ENCODE peak calls at places on chromosomes 7 and 10, in four cellular contexts. L is HCT116; J is CD8-positive, alpha-beta memory T cell; C is lower lobe of right lung. F is an unnamed sample. For H3K27me3 and H3K4me1, the result is how much of the 10 kb centered on the place peaks cover.

GRCh38 chr10:102668312-102669110 is 24.2 kb downstream of the TRIM8 start:
- DNase-seq in L (no peak), C (no peak), J (peak), F (no peak)

GRCh38 chr7:134737561-134738353 is 41.7 kb upstream of the CALD1 start:
- DNase-seq in J (no peak), C (no peak), L (no peak), F (no peak)

GRCh38 chr10:87705339-87705738 is 45.7 kb downstream of the PAPSS2 start:
- DNase-seq in J (no peak), L (no peak), C (no peak), F (no peak)

GRCh38 chr7:16345979-16346958 is 75.1 kb downstream of the CRPPA start:
- DNase-seq in C (no peak), L (peak), J (no peak), F (no peak)

GRCh38 chr10:118481871-118482270 is 113.6 kb downstream of the PRLHR start:
- DNase-seq in C (no peak), L (no peak), J (no peak), F (no peak)

GRCh38 chr7:103149808-103150180 is 895 bp upstream of the NAPEPLD start:
- DNase-seq in J (no peak), C (no peak), L (no peak), F (no peak)

GRCh38 chr7:82164813-82165212 is 278.8 kb downstream of the CACNA2D1 start:
- DNase-seq in L (no peak), J (no peak), C (no peak), F (no peak)

GRCh38 chr10:87845624-87846377 is 17.5 kb downstream of the KLLN start:
- DNase-seq in C (no peak), J (no peak), L (peak), F (no peak)

GRCh38 chr10:78892383-78893191 is 176.2 kb upstream of the ZMIZ1 start:
- DNase-seq in C (no peak), L (no peak), J (no peak), F (no peak)

GRCh38 chr7:42910306-42910705 is 1.6 kb downstream of the C7orf25 start:
- DNase-seq in L (no peak), J (no peak), C (no peak), F (no peak)

GRCh38 chr7:99694912-99695304 is 15.1 kb upstream of the CYP3A5 start:
- DNase-seq in C (no peak), L (no peak), J (no peak), F (no peak)

GRCh38 chr7:54664235-54665228 is 94.5 kb downstream of the SEC61G start:
- DNase-seq in J (no peak), L (no peak), C (no peak), F (no peak)

GRCh38 chr10:106917452-106918055 is 247.0 kb downstream of the SORCS1 start:
- DNase-seq in C (peak), J (no peak), L (no peak), F (no peak)

GRCh38 chr7:150974468-150975391 is 3.4 kb downstream of the KCNH2 start:
- DNase-seq in L (peak), C (no peak), J (peak), F (peak)

GRCh38 chr7:31986878-31987518 is 83.2 kb downstream of the PDE1C start:
- DNase-seq in L (no peak), C (no peak), J (no peak), F (no peak)

GRCh38 chr7:115352375-115352774 is 430.5 kb downstream of the MDFIC start:
- DNase-seq in C (no peak), L (no peak), J (no peak), F (no peak)

GRCh38 chr10:61608255-61609040 is 54.3 kb upstream of the CABCOCO1 start:
- DNase-seq in J (no peak), L (no peak), C (no peak), F (no peak)

GRCh38 chr7:391411-391951 is 101.5 kb downstream of the FOXL3 start:
- DNase-seq in C (peak), L (no peak), J (no peak), F (no peak)

GRCh38 chr10:69742928-69743602 is 58.6 kb upstream of the COL13A1 start:
- DNase-seq in J (peak), C (no peak), L (peak), F (no peak)

GRCh38 chr10:132836248-132836831 is 50.4 kb upstream of the NKX6-2 start:
- DNase-seq in L (no peak), C (no peak), J (no peak), F (no peak)

GRCh38 chr7:29192284-29192683 is 2.3 kb upstream of the CHN2 start:
- DNase-seq in C (no peak), J (no peak), L (no peak), F (no peak)

GRCh38 chr7:29193316-29194205 is 1.0 kb upstream of the CHN2 start:
- DNase-seq in J (no peak), L (no peak), C (no peak), F (no peak)

GRCh38 chr7:29192811-29193210 is 1.8 kb upstream of the CHN2 start:
- DNase-seq in L (no peak), J (no peak), C (no peak), F (no peak)

GRCh38 chr7:29189743-29190201 is 4.8 kb upstream of the CHN2 start:
- DNase-seq in J (peak), C (peak), L (peak), F (peak)

GRCh38 chr7:29190349-29191045 is 4.1 kb upstream of the CHN2 start:
- DNase-seq in J (no peak), L (no peak), C (no peak), F (no peak)
- H3K27ac ChIP-seq in J (no peak), L (no peak), C (no peak), F (no peak)

GRCh38 chr10:33570495-33570894 is 236.0 kb upstream of the NRP1 start:
- DNase-seq in C (no peak), L (no peak), J (no peak), F (no peak)

GRCh38 chr10:33566001-33566400 is 231.5 kb upstream of the NRP1 start:
- DNase-seq in C (no peak), L (no peak), J (no peak), F (no peak)

GRCh38 chr10:33569693-33570092 is 235.2 kb upstream of the NRP1 start:
- DNase-seq in C (no peak), J (no peak), L (no peak), F (no peak)

GRCh38 chr10:33566426-33566825 is 232.0 kb upstream of the NRP1 start:
- DNase-seq in L (no peak), J (no peak), C (no peak), F (no peak)

DNA sequence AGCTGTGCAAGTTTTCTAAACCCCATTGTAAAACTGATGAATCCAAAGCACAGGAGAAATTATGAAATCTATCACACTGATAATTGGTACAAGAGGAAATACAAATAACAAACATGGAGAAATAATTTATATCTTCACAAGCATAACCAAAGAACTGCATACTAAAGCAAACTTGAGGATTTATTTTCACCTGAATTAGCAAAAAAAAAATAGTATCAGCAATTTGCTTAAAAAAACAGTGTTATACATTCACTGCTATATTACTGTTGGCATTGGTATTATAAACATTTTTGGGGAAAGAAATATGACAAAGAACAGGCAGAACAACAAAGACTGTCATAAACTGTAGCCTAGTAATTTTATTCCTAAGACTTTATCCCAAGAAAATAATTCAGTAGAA is 230.8 kb upstream of the NRP1 start:
- DNase-seq in L (no peak), C (no peak), J (no peak), F (no peak)
- H3K27me3 ChIP-seq in L (under half), C (under half), J (under half), F (under half)

GRCh38 chr10:71854031-71854430 is 3.0 kb upstream of the PSAP start:
- DNase-seq in J (no peak), C (no peak), L (no peak), F (no peak)

GRCh38 chr10:71860243-71861029 is 9.4 kb upstream of the PSAP start:
- DNase-seq in L (peak), C (peak), J (no peak), F (no peak)

GRCh38 chr10:71857934-71858890 is 7.2 kb upstream of the PSAP start:
- DNase-seq in J (no peak), L (no peak), C (peak), F (no peak)

GRCh38 chr10:71852335-71852937 is 1.4 kb upstream of the PSAP start:
- DNase-seq in L (no peak), C (peak), J (no peak), F (no peak)

GRCh38 chr10:71856619-71857018 is 5.6 kb upstream of the PSAP start:
- DNase-seq in L (no peak), J (no peak), C (no peak), F (no peak)
- H3K4me1 ChIP-seq in L (under half), J (under half), C (under half), F (under half)

GRCh38 chr10:4767033-4767814 is 58.8 kb upstream of the AKR1E2 start:
- DNase-seq in J (no peak), L (peak), C (no peak), F (no peak)

GRCh38 chr10:4763960-4764428 is 62.0 kb upstream of the AKR1E2 start:
- DNase-seq in C (no peak), L (no peak), J (no peak), F (no peak)

GRCh38 chr10:4763513-4763912 is 62.5 kb upstream of the AKR1E2 start:
- DNase-seq in J (no peak), L (no peak), C (no peak), F (no peak)

GRCh38 chr10:4766449-4766848 is 59.6 kb upstream of the AKR1E2 start:
- DNase-seq in C (no peak), J (no peak), L (no peak), F (no peak)

GRCh38 chr10:4765428-4765827 is 60.6 kb upstream of the AKR1E2 start:
- DNase-seq in L (no peak), C (no peak), J (no peak), F (no peak)
- H3K27ac ChIP-seq in L (no peak), C (no peak), J (no peak), F (no peak)

DNA sequence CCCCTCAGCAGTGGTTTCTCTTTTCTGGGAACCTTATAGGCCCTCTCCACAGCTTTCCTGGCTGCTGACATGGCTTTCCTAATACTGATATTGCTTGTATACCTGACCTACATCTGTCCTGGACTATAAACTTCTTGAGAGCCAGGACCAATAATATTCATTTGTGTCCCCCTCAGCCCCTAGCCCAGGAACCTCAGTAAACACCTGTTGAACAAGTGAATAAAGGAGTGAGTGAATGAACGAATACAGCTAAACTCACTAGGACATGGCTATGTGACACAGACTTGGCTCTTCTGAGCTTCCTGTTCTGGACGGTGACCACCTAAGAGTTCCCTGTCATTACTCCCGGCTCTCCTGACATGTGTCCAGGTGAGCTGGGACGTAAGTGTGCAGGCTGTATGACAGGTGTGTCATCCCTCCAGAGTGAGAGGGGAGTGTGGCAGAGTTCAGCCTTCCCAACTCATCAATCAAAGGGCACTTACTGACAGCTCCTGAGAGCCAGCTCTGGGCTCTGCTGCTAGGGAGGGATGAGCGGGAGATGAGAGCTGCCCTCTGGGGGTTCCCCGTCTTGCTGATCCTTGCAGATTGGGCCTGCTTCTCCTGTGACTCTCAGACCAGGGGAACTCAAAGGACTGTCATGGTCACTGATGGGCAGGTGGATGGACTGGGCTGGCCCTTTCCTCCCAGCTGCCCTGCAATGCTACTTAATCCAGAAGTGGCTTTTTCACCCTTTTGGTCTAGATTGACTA is 84.5 kb downstream of the HIF1AN start:
- DNase-seq in J (no peak), C (no peak), L (no peak), F (no peak)
- H3K27me3 ChIP-seq in J (under half), C (half or more), L (under half), F (under half)

DNA sequence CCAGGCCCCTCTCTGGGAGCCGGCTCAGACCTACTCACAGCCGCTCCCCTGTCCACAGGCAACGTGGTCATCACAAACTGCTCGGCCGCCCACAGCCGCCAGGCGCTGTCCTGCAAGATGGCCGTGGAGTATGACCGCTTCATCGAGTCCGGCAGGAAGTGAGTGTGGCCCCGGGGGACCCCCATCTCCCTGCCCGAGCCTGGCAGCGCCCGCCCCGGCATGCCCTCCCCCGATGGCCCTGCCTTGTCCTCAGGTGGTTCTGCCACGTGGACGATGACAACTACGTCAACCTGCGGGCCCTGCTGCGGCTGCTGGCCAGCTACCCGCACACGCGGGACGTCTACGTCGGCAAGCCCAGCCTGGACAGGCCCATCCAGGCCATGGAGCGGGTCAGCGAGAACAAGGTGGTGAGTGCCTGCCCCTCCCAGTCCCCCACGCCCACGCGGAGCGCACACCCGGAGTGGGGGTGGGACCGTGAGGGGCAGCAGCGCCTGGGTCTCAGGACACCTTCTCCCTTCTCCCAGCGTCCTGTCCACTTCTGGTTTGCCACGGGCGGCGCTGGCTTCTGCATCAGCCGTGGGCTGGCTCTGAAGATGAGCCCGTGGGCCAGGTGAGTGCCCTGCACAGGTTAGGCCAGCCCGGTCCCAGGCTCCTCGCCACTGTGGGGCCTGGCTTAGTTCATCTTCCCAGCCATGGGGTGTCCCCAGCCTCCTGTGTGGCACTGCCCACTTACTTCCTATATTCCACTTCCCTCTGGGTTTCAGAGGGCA is 5.8 kb downstream of the LFNG start:
- DNase-seq in J (no peak), L (no peak), C (peak), F (no peak)
- H3K4me1 ChIP-seq in J (half or more), L (half or more), C (half or more), F (half or more)

DNA sequence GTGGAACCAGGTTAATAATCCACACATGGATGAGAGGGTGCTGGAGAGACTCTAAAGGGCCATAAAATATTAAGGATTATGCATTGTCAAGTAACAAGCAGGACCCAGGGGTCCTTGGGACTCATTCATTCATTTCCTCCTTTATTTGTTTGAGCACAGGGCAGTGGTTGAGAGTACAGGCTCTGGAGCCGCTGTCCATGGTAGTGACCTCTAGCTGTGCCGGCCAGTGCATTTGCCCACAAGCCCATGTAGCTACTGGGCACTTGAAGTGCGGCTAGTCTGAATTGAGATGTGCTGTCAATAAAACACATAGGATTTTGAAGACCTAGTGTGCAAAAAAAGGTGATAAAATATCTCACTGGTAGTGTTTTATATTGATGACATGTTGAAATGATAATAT is 137.6 kb downstream of the C10orf105 start:
- DNase-seq in C (no peak), L (no peak), J (no peak), F (no peak)
- H3K27ac ChIP-seq in C (no peak), L (no peak), J (no peak), F (no peak)

GRCh38 chr7:27139335-27140107 is 4.0 kb downstream of the HOXA5 start:
- DNase-seq in L (no peak), C (no peak), J (no peak), F (no peak)
- H3K27me3 ChIP-seq in L (under half), C (half or more), J (under half), F (under half)

GRCh38 chr10:38156416-38157269 is 62.5 kb downstream of the ZNF37A start:
- DNase-seq in L (no peak), J (no peak), C (no peak), F (no peak)
- H3K4me1 ChIP-seq in L (under half), J (under half), C (under half), F (under half)

DNA sequence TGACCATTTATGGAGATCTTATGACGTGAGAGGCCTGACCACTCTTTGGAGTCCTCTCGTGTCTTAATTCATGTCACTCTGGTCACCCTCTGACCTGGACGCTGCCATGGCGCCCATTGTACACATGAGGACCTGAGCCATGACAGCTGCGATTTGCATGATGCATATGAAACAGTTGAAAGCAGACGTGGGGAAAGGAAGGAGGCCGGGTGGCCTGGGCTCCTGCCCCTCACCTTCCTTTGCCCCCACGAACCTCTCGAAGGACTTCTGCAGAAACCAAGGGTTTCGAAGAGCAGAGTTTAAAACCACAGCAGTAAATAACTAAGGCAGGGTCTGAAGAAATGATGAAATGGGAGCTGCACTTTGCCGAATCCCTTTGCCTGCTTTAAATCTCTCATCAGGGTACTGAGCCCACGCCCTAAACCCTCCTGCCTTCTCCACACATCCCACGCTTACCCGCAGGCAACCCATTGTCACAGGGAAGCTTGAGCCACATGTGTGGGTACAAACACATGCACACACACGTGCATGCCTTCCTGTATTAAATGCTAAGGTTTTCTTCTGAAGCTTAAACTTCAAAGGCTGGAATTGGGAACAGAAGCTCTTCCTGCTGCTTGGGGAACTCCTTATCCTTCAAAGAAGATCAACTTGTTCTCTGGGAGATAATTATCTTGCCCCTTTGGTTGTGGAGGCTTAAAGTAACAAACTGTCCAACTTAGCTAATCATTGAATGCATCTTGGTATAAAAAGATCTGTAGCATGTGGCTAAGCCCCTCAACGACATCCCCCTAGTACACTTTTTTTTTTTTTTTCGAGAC is 11.7 kb upstream of the CALML3 start:
- DNase-seq in L (no peak), J (peak), C (no peak), F (no peak)
- H3K27ac ChIP-seq in L (no peak), J (no peak), C (no peak), F (no peak)

F was measured in CD4-positive, alpha-beta memory T cell.